ENCODE peak calls at places on chromosomes 16 and 17, in four cellular contexts. C is PC-9, H is MM.1S, S is hepatocyte. L is an unnamed sample. For H3K9me2, the result is how much of the 10 kb centered on the place peaks cover.

GRCh38 chr16:3879258-3879886 is 1.1 kb downstream of the CREBBP start:
- DNase-seq in C (no peak), H (peak), S (peak), L (peak)

GRCh38 chr16:84459941-84460405 is 44.5 kb downstream of the MEAK7 start:
- DNase-seq in C (no peak), H (no peak), S (no peak), L (no peak)

GRCh38 chr17:38395090-38395489 is 33.2 kb upstream of the ARHGAP23 start:
- DNase-seq in C (no peak), H (no peak), S (no peak), L (no peak)

GRCh38 chr17:31216053-31216751 is 80.8 kb downstream of the OMG start:
- DNase-seq in C (peak), H (peak), S (peak), L (peak)

GRCh38 chr16:85902366-85903155 is 3.6 kb downstream of the IRF8 start:
- DNase-seq in C (no peak), H (peak), S (no peak), L (peak)

GRCh38 chr17:79233916-79234551 is 159.4 kb downstream of the ENGASE start:
- DNase-seq in C (no peak), H (no peak), S (no peak), L (no peak)

GRCh38 chr17:35368086-35368824 is 5.2 kb downstream of the SLFN11 start:
- DNase-seq in C (no peak), H (peak), S (no peak), L (peak)

GRCh38 chr17:56994009-56994792 is 16.3 kb downstream of the SCPEP1 start:
- DNase-seq in C (peak), H (no peak), S (no peak), L (no peak)

GRCh38 chr16:81106826-81107503 is 10.8 kb upstream of the GCSH start:
- DNase-seq in C (peak), H (no peak), S (no peak), L (no peak)

GRCh38 chr16:14310519-14310991 is 239.4 kb downstream of the MRTFB start:
- DNase-seq in C (peak), H (no peak), S (no peak), L (peak)

GRCh38 chr16:27232061-27232841 is 28.9 kb downstream of the KDM8 start:
- DNase-seq in C (no peak), H (peak), S (no peak), L (peak)

GRCh38 chr17:10126554-10127493 is 71.6 kb downstream of the GAS7 start:
- DNase-seq in C (no peak), H (no peak), S (peak), L (no peak)

GRCh38 chr16:81483064-81483969 is 38.7 kb downstream of the CMIP start:
- DNase-seq in C (no peak), H (no peak), S (no peak), L (no peak)

GRCh38 chr17:38667099-38667786 is 7.5 kb downstream of the EPOP start:
- DNase-seq in C (peak), H (peak), S (peak), L (peak)

GRCh38 chr17:50631195-50631907 is 3.3 kb upstream of the ABCC3 start:
- DNase-seq in C (no peak), H (no peak), S (no peak), L (no peak)

GRCh38 chr16:81583893-81584705 is 139.5 kb downstream of the CMIP start:
- DNase-seq in C (peak), H (no peak), S (no peak), L (no peak)

GRCh38 chr16:12089492-12090161 is 113.1 kb downstream of the SNX29 start:
- DNase-seq in C (no peak), H (no peak), S (peak), L (peak)

GRCh38 chr16:56347166-56347565 is 78.2 kb downstream of the AMFR start:
- DNase-seq in C (peak), H (no peak), S (no peak), L (no peak)

GRCh38 chr16:89924298-89924924 is 1.3 kb downstream of the TUBB3 start:
- DNase-seq in C (no peak), H (no peak), S (peak), L (peak)

GRCh38 chr17:81685108-81685507 is 1.3 kb downstream of the HGS start:
- DNase-seq in C (peak), H (peak), S (peak), L (peak)

GRCh38 chr17:40623419-40624217 is 24.0 kb downstream of the SMARCE1 start:
- DNase-seq in C (no peak), H (no peak), S (no peak), L (peak)
- H3K9me2 ChIP-seq in C (under half), H (under half), S (under half), L (under half)

DNA sequence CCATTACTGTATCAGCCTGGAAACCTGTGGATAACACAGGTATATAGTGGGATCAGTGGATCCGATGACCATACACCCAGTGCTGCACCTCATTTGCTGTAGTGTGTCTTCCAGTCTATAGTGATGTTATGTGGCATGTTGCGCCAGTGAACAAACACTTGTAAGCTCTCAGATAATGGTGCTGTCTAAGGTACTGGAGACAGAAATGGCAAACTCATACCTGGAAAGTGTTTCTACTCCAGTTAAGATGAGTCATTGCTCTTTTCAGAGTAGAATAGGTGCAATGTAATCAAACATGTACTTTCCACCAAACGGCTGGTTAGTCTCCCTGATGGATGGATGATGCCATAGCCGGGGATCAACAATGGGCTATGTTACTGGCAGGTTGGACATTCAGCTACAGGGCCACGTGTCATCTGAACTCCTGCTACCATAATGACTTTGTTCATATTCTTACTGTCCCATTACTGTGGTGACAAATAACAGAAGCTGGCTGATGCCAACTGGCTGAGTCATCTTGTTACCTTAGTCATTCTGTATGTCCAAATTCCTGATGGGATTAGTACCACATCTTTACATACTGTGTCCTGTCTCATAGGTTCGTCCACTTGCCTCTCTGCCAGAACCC is 6.3 kb downstream of the CCL11 start:
- DNase-seq in C (no peak), H (no peak), S (no peak), L (no peak)
- H3K27ac ChIP-seq in C (no peak), H (no peak), S (no peak), L (no peak)

GRCh38 chr17:62701706-62702085 is 74.2 kb downstream of the MRC2 start:
- DNase-seq in C (no peak), H (no peak), S (no peak), L (no peak)

GRCh38 chr17:62702746-62703268 is 75.3 kb downstream of the MRC2 start:
- DNase-seq in C (no peak), H (no peak), S (no peak), L (no peak)

GRCh38 chr17:62703269-62703775 is 75.9 kb downstream of the MRC2 start:
- DNase-seq in C (peak), H (no peak), S (no peak), L (no peak)

GRCh38 chr17:62703776-62704380 is 76.4 kb downstream of the MRC2 start:
- DNase-seq in C (no peak), H (peak), S (peak), L (peak)

DNA sequence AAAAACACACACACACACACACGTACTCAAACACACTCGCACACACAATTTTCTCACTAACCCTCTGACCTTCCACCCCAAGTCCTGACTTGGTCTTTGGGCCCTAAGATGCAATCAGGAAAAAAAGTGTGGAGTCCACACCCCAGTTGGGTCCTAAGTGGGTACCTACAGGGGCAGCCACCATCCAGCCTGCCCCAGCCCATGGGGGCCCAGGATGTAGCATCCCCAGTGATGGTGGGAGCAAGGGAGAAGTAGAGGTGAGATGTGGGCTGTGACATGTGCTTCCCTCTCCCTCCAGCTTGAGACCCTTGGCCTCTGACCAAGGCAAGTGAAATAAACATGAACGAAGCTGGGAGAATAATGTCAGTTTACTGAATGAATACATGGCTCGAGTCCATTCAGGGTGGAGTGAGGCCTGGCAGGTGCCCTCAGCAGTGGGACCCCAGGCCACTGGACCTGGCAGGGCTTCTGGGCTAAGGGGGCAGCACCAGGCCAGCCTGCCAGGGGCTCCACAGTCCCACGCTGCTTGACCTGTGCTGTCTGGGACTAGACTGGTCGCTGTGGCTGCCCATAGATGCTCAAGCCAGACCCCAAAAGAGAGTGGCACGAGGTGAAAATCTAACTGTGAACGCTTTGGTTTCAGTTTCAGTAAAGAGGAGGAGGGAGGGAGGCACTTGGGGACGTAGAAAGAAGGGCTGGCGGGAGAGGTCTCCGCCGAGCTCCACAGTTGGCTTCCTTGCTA is 73.7 kb downstream of the MRC2 start:
- DNase-seq in C (no peak), H (peak), S (no peak), L (no peak)
- H3K9me2 ChIP-seq in C (under half), H (under half), S (under half), L (under half)

GRCh38 chr17:15398736-15399331 is 57.4 kb upstream of the TEKT3 start:
- DNase-seq in C (no peak), H (no peak), S (peak), L (no peak)
- H3K27ac ChIP-seq in C (no peak), H (no peak), S (peak), L (no peak)

GRCh38 chr16:57413733-57414132 is 9.2 kb downstream of the CCL17 start:
- DNase-seq in C (no peak), H (no peak), S (no peak), L (no peak)

GRCh38 chr16:57413301-57413730 is 8.7 kb downstream of the CCL17 start:
- DNase-seq in C (no peak), H (no peak), S (no peak), L (peak)

GRCh38 chr16:57412584-57412983 is 8.0 kb downstream of the CCL17 start:
- DNase-seq in C (no peak), H (no peak), S (no peak), L (no peak)

GRCh38 chr16:57419506-57419905 is 14.9 kb downstream of the CCL17 start:
- DNase-seq in C (no peak), H (no peak), S (no peak), L (no peak)

DNA sequence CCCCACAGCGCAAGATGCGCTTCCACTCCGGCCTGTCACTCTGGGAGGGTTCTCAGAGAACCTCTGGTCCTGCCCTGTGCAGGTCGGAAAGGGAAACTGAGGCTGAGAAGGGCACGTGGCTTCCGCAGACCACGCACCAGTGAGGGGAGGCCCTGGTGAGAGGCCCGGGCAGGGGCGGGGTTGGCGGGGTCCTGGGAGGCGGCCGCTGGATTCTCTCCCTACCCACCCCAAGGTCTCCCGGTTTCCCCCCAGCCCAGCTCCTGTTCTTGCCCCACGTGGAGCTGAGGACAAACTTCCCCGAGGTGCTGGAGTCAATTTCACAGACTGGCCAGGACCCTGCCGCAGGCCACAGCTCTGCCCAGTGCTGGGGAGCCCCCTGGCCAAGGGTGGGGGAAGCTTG is 11.5 kb downstream of the CCL17 start:
- DNase-seq in C (no peak), H (no peak), S (no peak), L (no peak)
- H3K9me2 ChIP-seq in C (under half), H (under half), S (under half), L (under half)

DNA sequence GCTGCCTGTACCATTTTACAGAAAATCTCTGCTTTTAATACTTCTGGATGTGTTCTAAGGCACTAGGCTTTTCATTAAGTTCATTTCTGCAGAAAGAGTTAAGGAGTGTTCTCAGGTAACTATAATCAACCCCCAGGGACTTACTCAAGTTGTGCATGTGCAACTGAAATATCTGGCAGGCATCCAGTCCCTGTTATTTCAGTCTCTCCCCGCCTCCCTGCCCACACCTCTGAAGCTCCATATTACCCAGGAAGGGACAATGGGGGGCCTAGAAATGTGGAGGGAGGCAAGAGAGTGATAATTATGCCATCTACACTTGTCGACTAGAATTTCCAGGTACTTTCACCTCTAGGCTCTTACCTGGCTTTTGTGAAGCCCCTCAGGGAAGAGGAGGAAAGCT is 432.2 kb downstream of the MAF start:
- DNase-seq in C (no peak), H (no peak), S (no peak), L (no peak)
- H3K27ac ChIP-seq in C (no peak), H (no peak), S (no peak), L (no peak)

GRCh38 chr17:48567209-48567608 is 10.9 kb downstream of the HOXB4 start:
- DNase-seq in C (no peak), H (no peak), S (no peak), L (no peak)
- H3K9me2 ChIP-seq in C (under half), H (under half), S (under half), L (under half)

GRCh38 chr16:10736926-10737625 is 6.6 kb upstream of the NUBP1 start:
- DNase-seq in C (peak), H (peak), S (peak), L (peak)
- H3K27ac ChIP-seq in C (no peak), H (peak), S (no peak), L (peak)

GRCh38 chr17:45302649-45303173 is 14.1 kb downstream of the MAP3K14 start:
- DNase-seq in C (no peak), H (peak), S (no peak), L (peak)
- H3K9me2 ChIP-seq in C (under half), H (under half), S (under half), L (under half)

GRCh38 chr16:66927012-66927436 is 1.7 kb upstream of the RRAD start:
- DNase-seq in C (peak), H (no peak), S (peak), L (no peak)
- H3K27ac ChIP-seq in C (peak), H (no peak), S (no peak), L (no peak)

L was measured in OCI-LY7.